ENCODE peak calls at places on chromosome 3, in five cellular contexts. W is neuronal stem cell, L is mesenchymal stem cell, P is IMR-90, T is H1. Q is an unnamed sample.

GRCh38 chr3:188947983-188948657 is 223.7 kb upstream of the TPRG1 start:
- DNase-seq in W (peak), L (peak), P (peak), T (peak), Q (peak)

GRCh38 chr3:39727415-39727814 is 82.0 kb upstream of the MYRIP start:
- DNase-seq in W (no peak), L (no peak), P (no peak), T (no peak), Q (no peak)

GRCh38 chr3:113200946-113201345 is 10.4 kb upstream of the BOC start:
- DNase-seq in W (no peak), L (no peak), P (no peak), T (no peak), Q (no peak)

GRCh38 chr3:10950476-10951294 is 41.9 kb upstream of the SLC6A1 start:
- DNase-seq in W (no peak), L (peak), P (peak), T (no peak), Q (peak)

GRCh38 chr3:80010021-80010420 is 242.2 kb upstream of the ROBO1 start:
- DNase-seq in W (no peak), L (no peak), P (no peak), T (no peak), Q (no peak)

GRCh38 chr3:57007513-57008415 is 52.7 kb upstream of the SPATA12 start:
- DNase-seq in W (no peak), L (peak), P (peak), T (no peak), Q (no peak)

GRCh38 chr3:48012659-48013058 is 3.6 kb downstream of the MAP4 start:
- DNase-seq in W (no peak), L (no peak), P (no peak), T (no peak), Q (no peak)

GRCh38 chr3:126389112-126389791 is 5.5 kb upstream of the CFAP100 start:
- DNase-seq in W (peak), L (peak), P (peak), T (peak), Q (peak)

GRCh38 chr3:25856902-25857518 is 67.1 kb downstream of the OXSM start:
- DNase-seq in W (no peak), L (peak), P (peak), T (no peak), Q (no peak)

GRCh38 chr3:114308830-114309229 is 15.0 kb downstream of the TIGIT start:
- DNase-seq in W (no peak), L (no peak), P (no peak), T (no peak), Q (no peak)

GRCh38 chr3:56347219-56347871 is 120.9 kb downstream of the ERC2 start:
- DNase-seq in W (peak), L (no peak), P (no peak), T (peak), Q (peak)

GRCh38 chr3:65952842-65953241 is 85.9 kb downstream of the MAGI1 start:
- DNase-seq in W (no peak), L (no peak), P (no peak), T (no peak), Q (no peak)

GRCh38 chr3:115788921-115789470 is 165.7 kb downstream of the GAP43 start:
- DNase-seq in W (no peak), L (peak), P (peak), T (no peak), Q (no peak)

GRCh38 chr3:32616267-32616962 is 45.8 kb upstream of the DYNC1LI1 start:
- DNase-seq in W (no peak), L (no peak), P (no peak), T (no peak), Q (no peak)

GRCh38 chr3:59512066-59512465 is 462.2 kb upstream of the CFAP20DC start:
- DNase-seq in W (no peak), L (no peak), P (no peak), T (no peak), Q (no peak)

GRCh38 chr3:114496466-114496865 is 202.6 kb downstream of the TIGIT start:
- DNase-seq in W (no peak), L (peak), P (no peak), T (no peak), Q (no peak)

GRCh38 chr3:15049584-15049983 is 15.5 kb downstream of the MRPS25 start:
- DNase-seq in W (no peak), L (no peak), P (no peak), T (no peak), Q (no peak)

GRCh38 chr3:53823026-53823955 is 22.9 kb downstream of the CHDH start:
- DNase-seq in W (no peak), L (no peak), P (no peak), T (no peak), Q (peak)

GRCh38 chr3:107117922-107118576 is 259.2 kb upstream of the CCDC54 start:
- DNase-seq in W (peak), L (peak), P (peak), T (peak), Q (peak)

GRCh38 chr3:169146112-169146665 is 517.3 kb downstream of the MECOM start:
- DNase-seq in W (peak), L (peak), P (peak), T (no peak), Q (peak)

GRCh38 chr3:55641914-55642313 is 154.8 kb upstream of the WNT5A start:
- DNase-seq in W (no peak), L (no peak), P (no peak), T (no peak), Q (no peak)

DNA sequence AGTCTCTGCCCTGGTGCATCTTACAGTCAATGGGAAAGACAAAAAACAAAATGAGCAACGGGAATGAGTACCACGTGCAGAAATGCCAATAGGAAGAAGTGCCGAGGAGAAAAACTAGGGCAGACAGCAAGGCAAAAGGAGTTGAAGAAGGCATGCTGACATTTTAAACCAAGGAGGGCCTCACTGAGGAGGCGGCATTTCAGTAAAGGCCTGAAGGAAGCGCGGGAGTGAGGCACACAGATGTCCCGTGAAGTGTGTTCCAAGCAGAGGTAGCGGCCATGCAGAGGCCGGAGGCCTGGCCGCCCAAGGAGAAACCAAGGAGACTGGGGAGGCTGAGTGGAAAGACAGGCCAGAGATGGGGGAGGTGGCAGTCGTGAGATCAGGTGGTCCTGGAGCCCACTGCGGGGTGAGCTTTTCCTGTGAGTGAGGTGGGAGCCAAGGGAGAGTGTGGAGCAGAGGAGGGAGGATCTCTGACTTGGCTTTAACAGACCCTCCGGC is 34.8 kb downstream of the DNAJB8 start:
- DNase-seq in W (no peak), L (no peak), P (no peak), T (no peak), Q (peak)
- H4K91ac ChIP-seq in W (no peak), L (no peak), P (no peak), T (peak), Q (no peak)

GRCh38 chr3:51828297-51828696 is 33.1 kb upstream of the IQCF2 start:
- DNase-seq in W (no peak), L (no peak), P (no peak), T (no peak), Q (no peak)

GRCh38 chr3:51830986-51831385 is 30.4 kb upstream of the IQCF2 start:
- DNase-seq in W (no peak), L (no peak), P (no peak), T (no peak), Q (no peak)

GRCh38 chr3:51830345-51830744 is 31.1 kb upstream of the IQCF2 start:
- DNase-seq in W (no peak), L (no peak), P (no peak), T (no peak), Q (no peak)
- H2BK120ac ChIP-seq in W (no peak), L (no peak), P (no peak), T (no peak), Q (no peak)

GRCh38 chr3:129608087-129608935 is 1.8 kb upstream of the PLXND1 start:
- DNase-seq in W (no peak), L (peak), P (peak), T (no peak), Q (peak)

GRCh38 chr3:129609591-129610169 is 3.2 kb upstream of the PLXND1 start:
- DNase-seq in W (no peak), L (no peak), P (peak), T (no peak), Q (no peak)

GRCh38 chr3:129610276-129610675 is 3.8 kb upstream of the PLXND1 start:
- DNase-seq in W (no peak), L (no peak), P (no peak), T (no peak), Q (no peak)

GRCh38 chr3:129607391-129608068 is 1.1 kb upstream of the PLXND1 start:
- DNase-seq in W (no peak), L (peak), P (no peak), T (no peak), Q (no peak)

DNA sequence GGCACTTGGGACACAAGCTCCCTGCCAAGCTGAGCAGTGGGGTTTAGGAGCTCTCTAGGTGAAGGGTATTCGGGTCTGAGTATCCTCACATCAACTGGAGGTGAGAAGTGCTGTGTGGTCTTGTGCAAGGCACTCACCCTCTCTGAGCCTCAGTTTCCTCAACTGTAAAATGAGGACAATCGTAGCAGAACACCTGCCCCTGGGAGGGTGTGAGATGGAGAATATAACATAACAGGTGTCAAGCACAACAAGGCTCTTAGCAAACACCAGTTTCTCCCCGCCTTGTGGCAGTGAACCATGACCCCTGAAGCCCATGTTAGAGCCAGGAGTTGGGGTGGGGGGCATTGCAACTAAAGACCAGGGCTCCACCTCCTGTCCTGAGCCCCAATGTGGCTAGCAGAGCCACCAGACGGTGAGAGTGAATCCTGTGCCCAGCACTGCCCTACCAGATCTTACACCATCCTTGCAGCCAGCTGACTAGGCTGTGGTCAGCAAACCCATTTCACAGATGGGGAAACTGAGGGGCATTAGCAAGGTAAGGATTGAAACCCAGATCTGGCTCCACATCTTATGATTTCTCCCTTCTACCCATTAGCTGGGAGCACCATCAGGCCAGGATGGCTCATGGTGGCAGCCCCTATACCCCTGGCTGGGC is 2.6 kb upstream of the PLXND1 start:
- DNase-seq in W (no peak), L (no peak), P (no peak), T (no peak), Q (no peak)
- H4K91ac ChIP-seq in W (no peak), L (peak), P (no peak), T (peak), Q (no peak)

GRCh38 chr3:69121950-69122349 is 445 bp downstream of the LMOD3 start:
- DNase-seq in W (no peak), L (peak), P (no peak), T (no peak), Q (no peak)
- H2BK120ac ChIP-seq in W (no peak), L (no peak), P (no peak), T (no peak), Q (no peak)

Q was measured in H9.